ENCODE peak calls at places on chromosomes 7 and 10, in eight cellular contexts. One of them, this sample, is unnamed.

GRCh38 chr10:71448146-71448545 is 51.4 kb downstream of the CDH23 start:
- DNase-seq in CD8-positive, alpha-beta T cell: no peak
- DNase-seq in psoas muscle: no peak
- DNase-seq in IMR-90: no peak
- DNase-seq in breast epithelium: no peak
- DNase-seq in CD8-positive, alpha-beta memory T cell: no peak
- DNase-seq in Panc1: no peak
- DNase-seq in tibial artery: no peak
- DNase-seq in this sample: no peak

GRCh38 chr7:91319326-91319725 is 55.1 kb downstream of the FZD1 start:
- DNase-seq in psoas muscle: no peak
- DNase-seq in tibial artery: no peak
- DNase-seq in Panc1: no peak
- DNase-seq in CD8-positive, alpha-beta T cell: no peak
- DNase-seq in breast epithelium: no peak
- DNase-seq in CD8-positive, alpha-beta memory T cell: no peak
- DNase-seq in IMR-90: no peak
- DNase-seq in this sample: no peak

GRCh38 chr10:25738776-25739175 is 195.3 kb upstream of the MYO3A start:
- DNase-seq in Panc1: no peak
- DNase-seq in psoas muscle: no peak
- DNase-seq in CD8-positive, alpha-beta memory T cell: no peak
- DNase-seq in CD8-positive, alpha-beta T cell: no peak
- DNase-seq in breast epithelium: no peak
- DNase-seq in IMR-90: no peak
- DNase-seq in tibial artery: no peak
- DNase-seq in this sample: no peak

GRCh38 chr10:126175586-126176258 is 212.6 kb downstream of the ADAM12 start:
- DNase-seq in CD8-positive, alpha-beta T cell: no peak
- DNase-seq in breast epithelium: no peak
- DNase-seq in psoas muscle: no peak
- DNase-seq in IMR-90: no peak
- DNase-seq in tibial artery: no peak
- DNase-seq in Panc1: no peak
- DNase-seq in CD8-positive, alpha-beta memory T cell: no peak
- DNase-seq in this sample: no peak

GRCh38 chr10:13842119-13842518 is 255.4 kb downstream of the PRPF18 start:
- DNase-seq in CD8-positive, alpha-beta T cell: no peak
- DNase-seq in breast epithelium: no peak
- DNase-seq in tibial artery: no peak
- DNase-seq in Panc1: no peak
- DNase-seq in CD8-positive, alpha-beta memory T cell: no peak
- DNase-seq in psoas muscle: no peak
- DNase-seq in IMR-90: no peak
- DNase-seq in this sample: no peak

GRCh38 chr7:30846378-30846777 is 65.3 kb upstream of the AQP1 start:
- DNase-seq in IMR-90: no peak
- DNase-seq in Panc1: no peak
- DNase-seq in tibial artery: peak; percentile 68
- DNase-seq in breast epithelium: peak; percentile 49
- DNase-seq in psoas muscle: no peak
- DNase-seq in CD8-positive, alpha-beta memory T cell: no peak
- DNase-seq in CD8-positive, alpha-beta T cell: no peak
- DNase-seq in this sample: no peak

GRCh38 chr10:100751211-100751933 is 6.0 kb downstream of the PAX2 start:
- DNase-seq in Panc1: no peak
- DNase-seq in IMR-90: no peak
- DNase-seq in psoas muscle: no peak
- DNase-seq in CD8-positive, alpha-beta T cell: no peak
- DNase-seq in CD8-positive, alpha-beta memory T cell: no peak
- DNase-seq in breast epithelium: no peak
- DNase-seq in tibial artery: no peak
- DNase-seq in this sample: no peak

GRCh38 chr7:105623378-105623777 is 42.1 kb upstream of the EFCAB10 start:
- DNase-seq in psoas muscle: no peak
- DNase-seq in Panc1: no peak
- DNase-seq in breast epithelium: no peak
- DNase-seq in IMR-90: no peak
- DNase-seq in CD8-positive, alpha-beta T cell: no peak
- DNase-seq in CD8-positive, alpha-beta memory T cell: no peak
- DNase-seq in tibial artery: no peak
- DNase-seq in this sample: no peak

GRCh38 chr10:102782698-102783540 is 39.2 kb downstream of the WBP1L start:
- DNase-seq in Panc1: no peak
- DNase-seq in psoas muscle: peak; percentile 83
- DNase-seq in CD8-positive, alpha-beta T cell: no peak
- DNase-seq in IMR-90: peak; percentile 95
- DNase-seq in CD8-positive, alpha-beta memory T cell: no peak
- DNase-seq in tibial artery: peak; percentile 91
- DNase-seq in breast epithelium: peak; percentile 62
- DNase-seq in this sample: no peak

GRCh38 chr10:71316081-71316785 is 2.8 kb upstream of the SLC29A3 start:
- DNase-seq in tibial artery: no peak
- DNase-seq in psoas muscle: no peak
- DNase-seq in breast epithelium: no peak
- DNase-seq in IMR-90: peak; percentile 4
- DNase-seq in CD8-positive, alpha-beta memory T cell: no peak
- DNase-seq in CD8-positive, alpha-beta T cell: no peak
- DNase-seq in Panc1: no peak
- DNase-seq in this sample: no peak

GRCh38 chr10:34689053-34689452 is 126.0 kb downstream of the PARD3 start:
- DNase-seq in breast epithelium: no peak
- DNase-seq in CD8-positive, alpha-beta memory T cell: no peak
- DNase-seq in psoas muscle: no peak
- DNase-seq in Panc1: no peak
- DNase-seq in CD8-positive, alpha-beta T cell: no peak
- DNase-seq in IMR-90: peak; percentile 68
- DNase-seq in tibial artery: no peak
- DNase-seq in this sample: no peak

GRCh38 chr7:391961-392524 is 102.1 kb downstream of the FOXL3 start:
- DNase-seq in tibial artery: peak; percentile 43
- DNase-seq in breast epithelium: peak; percentile 17
- DNase-seq in CD8-positive, alpha-beta memory T cell: no peak
- DNase-seq in CD8-positive, alpha-beta T cell: no peak
- DNase-seq in IMR-90: no peak
- DNase-seq in Panc1: no peak
- DNase-seq in psoas muscle: no peak
- DNase-seq in this sample: no peak

GRCh38 chr10:21191512-21191911 is 294.4 kb upstream of the NEBL start:
- DNase-seq in CD8-positive, alpha-beta T cell: no peak
- DNase-seq in Panc1: no peak
- DNase-seq in tibial artery: no peak
- DNase-seq in psoas muscle: no peak
- DNase-seq in breast epithelium: no peak
- DNase-seq in IMR-90: no peak
- DNase-seq in CD8-positive, alpha-beta memory T cell: no peak
- DNase-seq in this sample: no peak

GRCh38 chr7:85324145-85324799 is 137.4 kb upstream of the SEMA3D start:
- DNase-seq in tibial artery: no peak
- DNase-seq in CD8-positive, alpha-beta memory T cell: no peak
- DNase-seq in IMR-90: no peak
- DNase-seq in breast epithelium: no peak
- DNase-seq in CD8-positive, alpha-beta T cell: no peak
- DNase-seq in Panc1: no peak
- DNase-seq in psoas muscle: no peak
- DNase-seq in this sample: no peak

GRCh38 chr7:142797799-142798377 is 27.1 kb downstream of the PRSS2 start:
- DNase-seq in tibial artery: no peak
- DNase-seq in breast epithelium: peak; percentile 6
- DNase-seq in CD8-positive, alpha-beta memory T cell: no peak
- DNase-seq in CD8-positive, alpha-beta T cell: no peak
- DNase-seq in Panc1: no peak
- DNase-seq in psoas muscle: no peak
- DNase-seq in IMR-90: no peak
- DNase-seq in this sample: no peak

GRCh38 chr7:30687604-30688003 is 5.3 kb upstream of the CRHR2 start:
- DNase-seq in psoas muscle: no peak
- DNase-seq in IMR-90: no peak
- DNase-seq in tibial artery: no peak
- DNase-seq in breast epithelium: no peak
- DNase-seq in CD8-positive, alpha-beta T cell: no peak
- DNase-seq in Panc1: no peak
- DNase-seq in CD8-positive, alpha-beta memory T cell: no peak
- DNase-seq in this sample: no peak

GRCh38 chr7:110179037-110179436 is 911.9 kb upstream of the LRRN3 start:
- DNase-seq in psoas muscle: no peak
- DNase-seq in CD8-positive, alpha-beta memory T cell: no peak
- DNase-seq in IMR-90: peak; percentile 0
- DNase-seq in Panc1: no peak
- DNase-seq in tibial artery: no peak
- DNase-seq in breast epithelium: no peak
- DNase-seq in CD8-positive, alpha-beta T cell: no peak
- DNase-seq in this sample: no peak
- H3K9me3 ChIP-seq in psoas muscle: no peaks in the 10 kb centered on the region
- H3K9me3 ChIP-seq in CD8-positive, alpha-beta memory T cell: no peaks in the 10 kb centered on the region
- H3K9me3 ChIP-seq in IMR-90: no peaks in the 10 kb centered on the region
- H3K9me3 ChIP-seq in Panc1: no peaks in the 10 kb centered on the region
- H3K9me3 ChIP-seq in tibial artery: no peaks in the 10 kb centered on the region
- H3K9me3 ChIP-seq in breast epithelium: no peaks in the 10 kb centered on the region
- H3K9me3 ChIP-seq in CD8-positive, alpha-beta T cell: no peaks in the 10 kb centered on the region
- H3K9me3 ChIP-seq in this sample: no peaks in the 10 kb centered on the region

GRCh38 chr10:118742787-118743186 is 12.0 kb downstream of the CACUL1 start:
- DNase-seq in tibial artery: no peak
- DNase-seq in Panc1: no peak
- DNase-seq in breast epithelium: no peak
- DNase-seq in CD8-positive, alpha-beta T cell: no peak
- DNase-seq in psoas muscle: no peak
- DNase-seq in IMR-90: peak; percentile 86
- DNase-seq in CD8-positive, alpha-beta memory T cell: no peak
- DNase-seq in this sample: no peak
- H3K9me3 ChIP-seq in tibial artery: no peaks in the 10 kb centered on the region
- H3K9me3 ChIP-seq in Panc1: no peaks in the 10 kb centered on the region
- H3K9me3 ChIP-seq in breast epithelium: no peaks in the 10 kb centered on the region
- H3K9me3 ChIP-seq in CD8-positive, alpha-beta T cell: no peaks in the 10 kb centered on the region
- H3K9me3 ChIP-seq in psoas muscle: no peaks in the 10 kb centered on the region
- H3K9me3 ChIP-seq in IMR-90: no peaks in the 10 kb centered on the region
- H3K9me3 ChIP-seq in CD8-positive, alpha-beta memory T cell: no peaks in the 10 kb centered on the region
- H3K9me3 ChIP-seq in this sample: no peaks in the 10 kb centered on the region

GRCh38 chr7:57339198-57339944 is 110.6 kb upstream of the ZNF716 start:
- DNase-seq in Panc1: no peak
- DNase-seq in IMR-90: no peak
- DNase-seq in breast epithelium: no peak
- DNase-seq in CD8-positive, alpha-beta memory T cell: no peak
- DNase-seq in tibial artery: no peak
- DNase-seq in psoas muscle: no peak
- DNase-seq in CD8-positive, alpha-beta T cell: no peak
- DNase-seq in this sample: no peak

GRCh38 chr7:57348646-57349269 is 101.2 kb upstream of the ZNF716 start:
- DNase-seq in CD8-positive, alpha-beta T cell: no peak
- DNase-seq in Panc1: no peak
- DNase-seq in CD8-positive, alpha-beta memory T cell: no peak
- DNase-seq in breast epithelium: no peak
- DNase-seq in IMR-90: no peak
- DNase-seq in psoas muscle: peak; percentile 29
- DNase-seq in tibial artery: no peak
- DNase-seq in this sample: no peak

GRCh38 chr7:57343901-57344622 is 105.9 kb upstream of the ZNF716 start:
- DNase-seq in IMR-90: no peak
- DNase-seq in breast epithelium: no peak
- DNase-seq in tibial artery: no peak
- DNase-seq in psoas muscle: peak; percentile 57
- DNase-seq in CD8-positive, alpha-beta memory T cell: no peak
- DNase-seq in CD8-positive, alpha-beta T cell: no peak
- DNase-seq in Panc1: no peak
- DNase-seq in this sample: no peak

GRCh38 chr7:57342954-57343353 is 107.0 kb upstream of the ZNF716 start:
- DNase-seq in tibial artery: no peak
- DNase-seq in CD8-positive, alpha-beta T cell: no peak
- DNase-seq in breast epithelium: no peak
- DNase-seq in Panc1: no peak
- DNase-seq in psoas muscle: no peak
- DNase-seq in IMR-90: no peak
- DNase-seq in CD8-positive, alpha-beta memory T cell: no peak
- DNase-seq in this sample: no peak

GRCh38 chr7:57344957-57345356 is 105.0 kb upstream of the ZNF716 start:
- DNase-seq in psoas muscle: no peak
- DNase-seq in CD8-positive, alpha-beta memory T cell: no peak
- DNase-seq in Panc1: no peak
- DNase-seq in breast epithelium: no peak
- DNase-seq in IMR-90: no peak
- DNase-seq in CD8-positive, alpha-beta T cell: no peak
- DNase-seq in tibial artery: no peak
- DNase-seq in this sample: no peak
- H3K9me3 ChIP-seq in psoas muscle: no peaks in the 10 kb centered on the region
- H3K9me3 ChIP-seq in CD8-positive, alpha-beta memory T cell: no peaks in the 10 kb centered on the region
- H3K9me3 ChIP-seq in Panc1: no peaks in the 10 kb centered on the region
- H3K9me3 ChIP-seq in breast epithelium: no peaks in the 10 kb centered on the region
- H3K9me3 ChIP-seq in IMR-90: peaks cover 32% of the 10 kb centered on the region
- H3K9me3 ChIP-seq in CD8-positive, alpha-beta T cell: no peaks in the 10 kb centered on the region
- H3K9me3 ChIP-seq in tibial artery: peaks cover 9% of the 10 kb centered on the region
- H3K9me3 ChIP-seq in this sample: no peaks in the 10 kb centered on the region

GRCh38 chr7:158094046-158094445 is 493.6 kb downstream of the PTPRN2 start:
- DNase-seq in breast epithelium: no peak
- DNase-seq in CD8-positive, alpha-beta memory T cell: no peak
- DNase-seq in psoas muscle: no peak
- DNase-seq in tibial artery: no peak
- DNase-seq in IMR-90: no peak
- DNase-seq in Panc1: no peak
- DNase-seq in CD8-positive, alpha-beta T cell: no peak
- DNase-seq in this sample: no peak

GRCh38 chr7:158096582-158096981 is 491.0 kb downstream of the PTPRN2 start:
- DNase-seq in CD8-positive, alpha-beta T cell: no peak
- DNase-seq in breast epithelium: no peak
- DNase-seq in Panc1: no peak
- DNase-seq in psoas muscle: no peak
- DNase-seq in CD8-positive, alpha-beta memory T cell: no peak
- DNase-seq in IMR-90: no peak
- DNase-seq in tibial artery: peak; percentile 53
- DNase-seq in this sample: no peak

GRCh38 chr7:158097106-158097505 is 490.5 kb downstream of the PTPRN2 start:
- DNase-seq in CD8-positive, alpha-beta memory T cell: no peak
- DNase-seq in tibial artery: peak; percentile 50
- DNase-seq in breast epithelium: no peak
- DNase-seq in Panc1: no peak
- DNase-seq in CD8-positive, alpha-beta T cell: no peak
- DNase-seq in psoas muscle: no peak
- DNase-seq in IMR-90: no peak
- DNase-seq in this sample: no peak

GRCh38 chr7:158094671-158095256 is 492.9 kb downstream of the PTPRN2 start:
- DNase-seq in IMR-90: no peak
- DNase-seq in Panc1: no peak
- DNase-seq in tibial artery: no peak
- DNase-seq in CD8-positive, alpha-beta T cell: no peak
- DNase-seq in CD8-positive, alpha-beta memory T cell: no peak
- DNase-seq in breast epithelium: no peak
- DNase-seq in psoas muscle: no peak
- DNase-seq in this sample: no peak

DNA sequence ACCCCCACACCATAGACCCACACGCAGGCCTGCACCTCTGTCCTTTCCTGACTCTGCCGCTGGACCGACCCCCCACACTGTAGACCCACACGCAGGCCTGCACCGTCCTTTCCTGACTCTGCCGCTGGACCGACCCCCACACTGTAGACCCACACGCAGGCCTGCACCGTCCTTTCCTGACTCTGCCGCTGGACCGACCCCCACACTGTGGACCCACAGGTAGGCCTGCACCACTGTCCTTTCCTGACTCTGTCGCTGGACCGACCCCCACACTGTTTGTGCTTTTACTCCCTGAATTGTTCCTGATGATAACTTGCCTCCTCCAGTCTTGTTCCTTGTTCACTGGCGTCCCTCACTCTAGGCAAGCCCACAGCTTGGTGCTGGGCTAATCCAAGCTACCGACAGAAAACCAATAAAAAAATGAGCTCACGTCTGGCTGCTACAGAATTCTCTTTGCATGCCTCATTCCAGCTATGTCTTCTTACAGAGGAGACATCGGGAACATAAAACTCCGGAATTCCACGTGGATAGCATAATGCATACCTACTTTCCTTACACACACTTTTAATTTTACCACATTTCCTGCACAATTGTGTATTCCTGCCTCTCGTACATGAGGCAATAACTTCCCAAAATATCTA is 494.3 kb downstream of the PTPRN2 start:
- DNase-seq in breast epithelium: no peak
- DNase-seq in tibial artery: no peak
- DNase-seq in Panc1: no peak
- DNase-seq in IMR-90: no peak
- DNase-seq in psoas muscle: no peak
- DNase-seq in CD8-positive, alpha-beta T cell: no peak
- DNase-seq in CD8-positive, alpha-beta memory T cell: no peak
- DNase-seq in this sample: no peak
- H3K9me3 ChIP-seq in breast epithelium: peaks cover 10% of the 10 kb centered on the region
- H3K9me3 ChIP-seq in tibial artery: no peaks in the 10 kb centered on the region
- H3K9me3 ChIP-seq in Panc1: no peaks in the 10 kb centered on the region
- H3K9me3 ChIP-seq in IMR-90: peaks cover 24% of the 10 kb centered on the region
- H3K9me3 ChIP-seq in psoas muscle: no peaks in the 10 kb centered on the region
- H3K9me3 ChIP-seq in CD8-positive, alpha-beta T cell: no peaks in the 10 kb centered on the region
- H3K9me3 ChIP-seq in CD8-positive, alpha-beta memory T cell: no peaks in the 10 kb centered on the region
- H3K9me3 ChIP-seq in this sample: no peaks in the 10 kb centered on the region

This sample was measured in T-helper 17 cell.